ENCODE peak calls at places on chromosomes 13 and 19, in five cellular contexts. D, A, F, N and X are unnamed samples.

GRCh38 chr19:3879656-3880055 is 829 bp upstream of the ATCAY start:
- DNase-seq in N (no peak), F (no peak), D (no peak), A (no peak), X (no peak)

GRCh38 chr13:50644081-50644871 is 199.2 kb downstream of the DLEU7 start:
- DNase-seq in F (no peak), A (no peak), N (no peak), D (no peak), X (no peak)

GRCh38 chr19:10568444-10568825 is 344 bp downstream of the CDKN2D start:
- DNase-seq in F (no peak), A (no peak), D (no peak), N (no peak), X (peak; percentile 57)

GRCh38 chr13:44072536-44072935 is 192.8 kb downstream of the LACC1 start:
- DNase-seq in F (no peak), D (no peak), A (no peak), N (no peak), X (no peak)

GRCh38 chr19:49957262-49957915 is 3.6 kb downstream of the SIGLEC11 start:
- DNase-seq in A (no peak), D (no peak), F (no peak), N (no peak), X (no peak)

GRCh38 chr19:57850553-57851017 is 926 bp downstream of the ZNF587 start:
- DNase-seq in A (no peak), F (no peak), N (peak; percentile 59), D (no peak), X (peak; percentile 72)

GRCh38 chr19:48442116-48443035 is 3.4 kb upstream of the GRWD1 start:
- DNase-seq in D (no peak), A (no peak), F (no peak), N (no peak), X (no peak)

GRCh38 chr19:12834976-12835757 is 788 bp upstream of the RTBDN start:
- DNase-seq in D (no peak), N (peak; percentile 42), A (no peak), F (no peak), X (peak; percentile 21)

GRCh38 chr13:34416833-34417425 is 525.1 kb upstream of the NBEA start:
- DNase-seq in F (peak; percentile 73), A (no peak), D (peak; percentile 43), N (no peak), X (no peak)

GRCh38 chr13:39105110-39105509 is 66.9 kb downstream of the NHLRC3 start:
- DNase-seq in N (no peak), D (no peak), F (no peak), A (no peak), X (no peak)

GRCh38 chr13:87498681-87499080 is 172.5 kb upstream of the SLITRK5 start:
- DNase-seq in N (peak; percentile 37), A (no peak), D (no peak), F (no peak), X (no peak)

GRCh38 chr13:52788011-52788410 is 48.4 kb upstream of the CNMD start:
- DNase-seq in N (no peak), D (no peak), A (no peak), F (no peak), X (no peak)

GRCh38 chr19:27780367-27781065 is 1432.4 kb downstream of the UQCRFS1 start:
- DNase-seq in N (no peak), F (no peak), A (no peak), D (no peak), X (no peak)

GRCh38 chr19:46951236-46951986 is 68.2 kb upstream of the NPAS1 start:
- DNase-seq in N (peak; percentile 72), D (no peak), A (no peak), F (no peak), X (peak; percentile 22)

GRCh38 chr19:44367024-44367423 is 10.5 kb upstream of the ZNF112 start:
- DNase-seq in D (no peak), F (no peak), A (no peak), N (no peak), X (no peak)

GRCh38 chr13:94710881-94711560 is 1.3 kb downstream of the SOX21 start:
- DNase-seq in F (no peak), A (no peak), D (no peak), N (no peak), X (peak; percentile 2)

GRCh38 chr19:5892772-5893275 is 10.8 kb downstream of the NDUFA11 start:
- DNase-seq in F (no peak), D (no peak), A (no peak), N (no peak), X (no peak)

GRCh38 chr19:5893296-5893903 is 10.2 kb downstream of the NDUFA11 start:
- DNase-seq in F (no peak), A (no peak), D (no peak), N (no peak), X (no peak)

GRCh38 chr19:5891572-5891937 is 12.0 kb downstream of the NDUFA11 start:
- DNase-seq in D (no peak), A (no peak), N (no peak), F (no peak), X (no peak)

GRCh38 chr19:5893907-5894703 is 9.5 kb downstream of the NDUFA11 start:
- DNase-seq in N (no peak), F (no peak), D (no peak), A (no peak), X (no peak)

DNA sequence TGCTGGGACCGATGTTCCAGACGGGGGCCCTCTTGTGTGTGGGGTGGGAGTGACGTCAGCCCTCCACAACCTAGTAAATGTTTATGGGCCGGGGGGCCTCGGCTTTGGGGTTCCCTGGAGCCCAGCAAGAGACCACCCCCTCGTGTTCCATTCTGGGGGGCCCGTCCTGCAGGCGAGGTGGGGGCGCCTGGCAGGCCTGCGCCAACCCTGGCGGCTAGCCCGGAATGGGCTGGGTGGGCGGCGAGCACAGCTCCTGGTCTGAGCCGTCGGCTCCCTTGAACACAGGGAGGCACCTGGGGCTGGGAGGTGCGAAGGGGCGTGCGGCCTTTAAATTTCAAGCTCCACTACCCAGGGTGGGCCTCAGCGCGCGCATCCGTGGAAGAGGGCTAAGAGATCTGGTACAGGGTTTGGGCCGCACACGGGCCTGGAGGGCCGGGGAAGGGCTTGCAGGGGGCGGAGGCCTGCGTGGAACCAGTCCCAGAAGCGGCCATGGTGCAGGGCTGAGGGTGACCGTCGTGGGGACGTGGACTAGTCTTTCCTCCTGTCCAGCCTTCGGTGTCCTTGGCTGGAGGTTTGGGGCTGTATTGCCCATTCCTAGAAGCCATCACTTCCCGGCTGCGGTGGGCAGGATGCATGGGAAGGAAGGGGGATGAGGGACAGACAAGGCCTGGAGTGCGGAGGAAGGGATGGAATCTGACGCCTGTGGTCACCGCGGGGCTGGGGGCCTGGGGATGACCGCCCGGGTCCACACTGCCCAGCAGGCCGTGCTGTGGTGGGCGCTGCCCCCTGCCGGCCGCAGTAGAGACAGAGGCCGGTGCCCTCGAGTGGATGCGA is 11.4 kb downstream of the NDUFA11 start:
- DNase-seq in N (peak; percentile 64), D (no peak), A (no peak), F (no peak), X (peak; percentile 62)
- TF ChIP-seq CTCF in N (peak; percentile 86), D (peak; percentile 48), A (peak; percentile 45), F (peak; percentile 83), X (peak; percentile 57)

GRCh38 chr19:35331551-35332214 is 2.7 kb downstream of the CD22 start:
- DNase-seq in A (no peak), N (no peak), F (no peak), D (no peak), X (no peak)

GRCh38 chr19:35329323-35329722 is 336 bp downstream of the CD22 start:
- DNase-seq in D (no peak), F (no peak), N (no peak), A (no peak), X (no peak)

GRCh38 chr19:35330475-35330874 is 1.5 kb downstream of the CD22 start:
- DNase-seq in A (no peak), D (no peak), F (no peak), N (no peak), X (no peak)

GRCh38 chr19:35328851-35329285 is at the start of gene CD22:
- DNase-seq in D (no peak), A (no peak), F (no peak), N (no peak), X (no peak)

GRCh38 chr19:35327642-35328041 is 1.3 kb upstream of the CD22 start:
- DNase-seq in D (no peak), N (peak; percentile 38), A (no peak), F (no peak), X (no peak)
- TF ChIP-seq CTCF in D (no peak), N (peak; percentile 67), A (no peak), F (peak; percentile 21), X (peak; percentile 41)

GRCh38 chr19:2785244-2786000 is at the start of gene THOP1:
- DNase-seq in N (peak; percentile 98), F (peak; percentile 96), A (peak; percentile 98), D (peak; percentile 98), X (peak; percentile 96)
- TF ChIP-seq CTCF in N (no peak), F (no peak), A (peak; percentile 22), D (no peak), X (no peak)

DNA sequence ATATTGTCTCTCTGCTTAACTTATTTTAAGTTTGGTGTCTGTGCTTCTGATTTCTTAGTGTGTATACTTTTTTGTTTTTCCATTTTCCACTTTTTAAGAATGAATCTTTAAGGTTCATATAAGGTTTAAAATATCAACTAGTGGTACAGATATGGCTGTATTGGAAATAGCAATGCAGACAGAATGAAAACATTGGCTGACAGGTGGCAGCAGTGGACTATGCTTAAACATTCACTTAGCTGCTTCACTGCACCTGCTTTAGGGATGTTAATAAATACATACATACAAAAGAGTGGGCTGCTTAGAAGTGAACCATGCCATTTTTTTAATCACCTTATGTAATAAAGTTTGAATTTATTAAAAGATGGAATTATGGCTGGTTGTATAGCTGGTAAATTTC is 27.3 kb downstream of the TM9SF2 start:
- DNase-seq in D (no peak), F (no peak), N (peak; percentile 46), A (no peak), X (no peak)
- TF ChIP-seq CTCF in D (no peak), F (peak; percentile 13), N (peak; percentile 53), A (no peak), X (no peak)

GRCh38 chr19:7915250-7916136 is 863 bp downstream of the TGFBR3L start:
- DNase-seq in N (no peak), F (no peak), D (no peak), A (no peak), X (no peak)

GRCh38 chr19:7916908-7917291 is 2.3 kb downstream of the TGFBR3L start:
- DNase-seq in F (no peak), D (no peak), N (no peak), A (no peak), X (no peak)

GRCh38 chr19:7914598-7915045 is at the start of gene TGFBR3L:
- DNase-seq in D (no peak), N (no peak), A (no peak), F (no peak), X (no peak)

GRCh38 chr19:7917292-7918061 is 2.7 kb upstream of the SNAPC2 start:
- DNase-seq in N (peak; percentile 79), F (no peak), D (no peak), A (no peak), X (peak; percentile 62)

GRCh38 chr19:7916137-7916907 is 1.7 kb downstream of the TGFBR3L start:
- DNase-seq in A (no peak), F (no peak), D (no peak), N (peak; percentile 65), X (peak; percentile 30)
- TF ChIP-seq CTCF in A (no peak), F (no peak), D (no peak), N (peak; percentile 13), X (no peak)

GRCh38 chr13:47455581-47455980 is 545.5 kb downstream of the SUCLA2 start:
- DNase-seq in N (no peak), D (no peak), F (no peak), A (no peak), X (peak; percentile 9)
- TF ChIP-seq CTCF in N (peak; percentile 7), D (no peak), F (peak; percentile 3), A (no peak), X (no peak)

GRCh38 chr19:41711376-41712261 is 3.2 kb downstream of the CEACAM5 start:
- DNase-seq in A (no peak), D (no peak), F (no peak), N (no peak), X (no peak)
- TF ChIP-seq CTCF in A (no peak), D (no peak), F (no peak), N (no peak), X (no peak)